ENCODE peak calls at places on chromosomes 4 and X, in seven cellular contexts. Y is nephron progenitor cell; J is CD8-positive, alpha-beta T cell; V is K562; E is RWPE2; N is HCT116; I is heart left ventricle. C is an unnamed sample.

GRCh38 chrX:39214380-39215126 is 413.3 kb downstream of the MID1IP1 start:
- DNase-seq in Y (no peak), J (no peak), V (no peak), E (no peak), N (no peak), I (peak), C (no peak)

GRCh38 chr4:26344901-26345300 is 24.1 kb downstream of the RBPJ start:
- DNase-seq in Y (no peak), J (no peak), V (no peak), E (no peak), N (no peak), I (no peak), C (no peak)

GRCh38 chrX:130347336-130347735 is 7.6 kb downstream of the SLC25A14 start:
- DNase-seq in Y (no peak), J (no peak), V (no peak), E (no peak), N (no peak), I (no peak), C (no peak)

GRCh38 chr4:141140271-141141205 is 7.3 kb upstream of the RNF150 start:
- DNase-seq in Y (no peak), J (no peak), V (no peak), E (no peak), N (no peak), I (no peak), C (no peak)

GRCh38 chr4:108135549-108136209 is 33.1 kb downstream of the LEF1 start:
- DNase-seq in Y (peak), J (no peak), V (peak), E (no peak), N (no peak), I (no peak), C (no peak)

GRCh38 chr4:101347557-101348366 is 436 bp upstream of the PPP3CA start:
- DNase-seq in Y (peak), J (peak), V (peak), E (peak), N (peak), I (peak), C (peak)

GRCh38 chr4:122480023-122480422 is 23.5 kb upstream of the IL2 start:
- DNase-seq in Y (no peak), J (no peak), V (no peak), E (no peak), N (no peak), I (no peak), C (no peak)

GRCh38 chr4:158823461-158823873 is 54.6 kb downstream of the FNIP2 start:
- DNase-seq in Y (no peak), J (no peak), V (no peak), E (no peak), N (no peak), I (no peak), C (no peak)

GRCh38 chr4:8044699-8045098 is 105.0 kb upstream of the AFAP1 start:
- DNase-seq in Y (peak), J (no peak), V (no peak), E (no peak), N (no peak), I (no peak), C (no peak)

GRCh38 chr4:21709761-21710160 is 238.8 kb downstream of the KCNIP4 start:
- DNase-seq in Y (no peak), J (no peak), V (no peak), E (no peak), N (no peak), I (no peak), C (no peak)

GRCh38 chr4:86961605-86962295 is 26.9 kb downstream of the AFF1 start:
- DNase-seq in Y (peak), J (no peak), V (peak), E (no peak), N (no peak), I (no peak), C (no peak)

GRCh38 chr4:101346562-101347266 is 612 bp downstream of the PPP3CA start:
- DNase-seq in Y (peak), J (no peak), V (peak), E (peak), N (no peak), I (peak), C (no peak)

GRCh38 chrX:4550018-4550417 is 836.6 kb upstream of the PRKX start:
- DNase-seq in Y (no peak), J (no peak), V (no peak), E (no peak), N (no peak), I (no peak), C (no peak)

GRCh38 chrX:2224597-2225235 is 276.1 kb downstream of the DHRSX start:
- DNase-seq in Y (no peak), J (no peak), V (no peak), E (no peak), N (no peak), I (no peak), C (no peak)

GRCh38 chrX:32514986-32515385 is 696.4 kb downstream of the DMD start:
- DNase-seq in Y (no peak), J (no peak), V (no peak), E (no peak), N (no peak), I (no peak), C (no peak)

GRCh38 chr4:150854600-150854999 is 160.5 kb downstream of the LRBA start:
- DNase-seq in Y (no peak), J (no peak), V (no peak), E (no peak), N (no peak), I (no peak), C (no peak)

GRCh38 chr4:89275587-89275986 is 32.0 kb downstream of the GPRIN3 start:
- DNase-seq in Y (no peak), J (no peak), V (no peak), E (no peak), N (no peak), I (no peak), C (no peak)

GRCh38 chrX:149903889-149904748 is 23.1 kb downstream of the MAGEA8 start:
- DNase-seq in Y (no peak), J (no peak), V (peak), E (no peak), N (no peak), I (no peak), C (no peak)

GRCh38 chr4:168880087-168880675 is 129.9 kb downstream of the CBR4 start:
- DNase-seq in Y (no peak), J (no peak), V (no peak), E (no peak), N (no peak), I (no peak), C (no peak)

GRCh38 chr4:10879411-10880110 is 195.0 kb upstream of the CLNK start:
- DNase-seq in Y (no peak), J (no peak), V (no peak), E (no peak), N (no peak), I (no peak), C (no peak)

GRCh38 chrX:48835524-48836329 is at the start of gene PCSK1N:
- DNase-seq in Y (peak), J (peak), V (no peak), E (no peak), N (no peak), I (no peak), C (no peak)

GRCh38 chr4:26636458-26636857 is 52.6 kb downstream of the TBC1D19 start:
- DNase-seq in Y (no peak), J (no peak), V (no peak), E (no peak), N (no peak), I (no peak), C (no peak)

GRCh38 chr4:47451657-47452056 is 11.8 kb downstream of the COMMD8 start:
- DNase-seq in Y (no peak), J (no peak), V (no peak), E (no peak), N (no peak), I (peak), C (no peak)

GRCh38 chr4:76729991-76730390 is 168.0 kb downstream of the SOWAHB start:
- DNase-seq in Y (no peak), J (no peak), V (no peak), E (no peak), N (no peak), I (no peak), C (no peak)
- TF ChIP-seq CTCF in Y (no peak), J (no peak), V (no peak), E (no peak), N (no peak), I (no peak), C (no peak)

GRCh38 chrX:153481043-153481442 is 10.7 kb upstream of the HAUS7 start:
- DNase-seq in Y (no peak), J (no peak), V (no peak), E (no peak), N (no peak), I (no peak), C (no peak)
- TF ChIP-seq CTCF in Y (no peak), J (no peak), V (no peak), E (no peak), N (no peak), I (no peak), C (no peak)

GRCh38 chrX:46575586-46575985 is 2.0 kb downstream of the CHST7 start:
- DNase-seq in Y (no peak), J (no peak), V (no peak), E (no peak), N (no peak), I (no peak), C (no peak)

GRCh38 chrX:46573896-46574336 is 351 bp downstream of the CHST7 start:
- DNase-seq in Y (peak), J (peak), V (no peak), E (peak), N (no peak), I (peak), C (peak)

GRCh38 chrX:46574941-46575381 is 1.4 kb downstream of the CHST7 start:
- DNase-seq in Y (peak), J (peak), V (no peak), E (no peak), N (no peak), I (peak), C (peak)

GRCh38 chrX:46573331-46573895 is at the start of gene CHST7:
- DNase-seq in Y (peak), J (peak), V (no peak), E (peak), N (peak), I (peak), C (peak)

DNA sequence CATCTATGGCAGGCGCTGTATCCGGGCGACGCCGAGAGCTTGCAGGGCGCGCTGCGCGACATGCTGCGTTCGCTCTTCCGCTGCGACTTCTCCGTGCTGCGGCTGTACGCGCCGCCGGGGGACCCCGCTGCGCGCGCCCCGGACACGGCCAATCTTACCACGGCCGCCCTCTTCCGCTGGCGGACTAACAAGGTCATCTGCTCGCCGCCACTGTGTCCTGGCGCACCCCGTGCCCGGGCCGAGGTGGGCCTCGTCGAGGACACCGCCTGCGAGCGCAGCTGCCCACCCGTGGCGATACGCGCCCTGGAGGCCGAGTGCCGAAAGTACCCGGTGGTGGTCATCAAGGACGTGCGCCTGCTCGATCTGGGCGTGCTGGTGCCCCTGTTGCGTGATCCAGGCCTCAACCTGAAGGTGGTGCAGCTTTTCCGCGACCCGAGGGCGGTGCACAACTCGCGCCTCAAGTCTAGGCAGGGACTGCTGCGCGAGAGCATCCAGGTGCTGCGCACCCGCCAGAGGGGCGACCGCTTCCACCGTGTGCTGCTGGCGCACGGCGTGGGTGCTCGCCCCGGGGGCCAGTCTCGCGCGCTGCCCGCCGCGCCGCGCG is 874 bp downstream of the CHST7 start:
- DNase-seq in Y (peak), J (no peak), V (no peak), E (peak), N (no peak), I (peak), C (no peak)
- TF ChIP-seq CTCF in Y (no peak), J (no peak), V (no peak), E (no peak), N (no peak), I (no peak), C (no peak)

DNA sequence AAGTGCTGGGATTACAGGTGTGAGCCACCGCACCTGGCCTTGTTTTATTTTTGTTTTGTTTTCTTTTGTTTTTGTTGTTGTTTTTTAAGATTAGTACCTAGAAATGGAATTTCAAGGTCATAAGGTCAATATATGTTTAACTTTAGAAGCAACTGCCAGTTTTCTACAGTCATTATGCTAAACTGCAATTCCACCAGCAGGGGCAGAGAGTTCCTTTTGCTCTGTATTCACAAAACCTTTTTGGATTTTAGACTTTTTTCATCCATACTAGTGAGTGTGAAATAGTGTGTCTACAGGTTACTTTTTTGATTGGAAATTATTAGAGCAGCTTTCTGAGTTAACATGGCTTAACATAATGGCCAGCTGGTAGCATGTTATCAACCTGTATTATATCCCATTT is 580.6 kb downstream of the TRIML1 start:
- DNase-seq in Y (no peak), J (no peak), V (no peak), E (no peak), N (peak), I (no peak), C (no peak)
- TF ChIP-seq CTCF in Y (no peak), J (no peak), V (no peak), E (no peak), N (peak), I (no peak), C (no peak)

DNA sequence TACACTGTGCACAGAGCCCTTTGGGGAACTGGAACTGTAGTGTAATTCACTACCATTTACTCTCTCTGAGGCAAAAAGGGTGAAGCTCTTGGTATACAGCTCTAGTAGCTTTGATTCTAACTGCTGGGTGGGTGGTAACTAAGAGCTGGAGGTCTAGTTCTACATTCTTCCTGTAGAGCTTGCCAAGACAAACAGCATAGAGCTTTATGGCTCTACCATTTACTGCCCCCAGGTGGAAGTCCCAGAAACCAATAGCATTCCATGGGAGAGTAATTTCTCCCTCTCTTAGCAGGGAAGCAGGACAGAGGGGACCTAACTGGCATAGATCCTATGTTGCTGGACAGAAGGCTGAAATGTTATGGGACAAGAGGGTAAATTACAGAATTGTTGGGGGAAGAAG is 26.7 kb downstream of the HDAC8 start:
- DNase-seq in Y (no peak), J (no peak), V (no peak), E (no peak), N (no peak), I (no peak), C (no peak)
- TF ChIP-seq CTCF in Y (no peak), J (no peak), V (peak), E (no peak), N (no peak), I (no peak), C (no peak)

GRCh38 chr4:165385124-165385523 is 6.3 kb downstream of the CPE start:
- DNase-seq in Y (no peak), J (no peak), V (no peak), E (no peak), N (no peak), I (no peak), C (no peak)

GRCh38 chr4:165384186-165384585 is 5.4 kb downstream of the CPE start:
- DNase-seq in Y (no peak), J (no peak), V (no peak), E (no peak), N (no peak), I (no peak), C (no peak)

GRCh38 chr4:165383757-165384156 is 4.9 kb downstream of the CPE start:
- DNase-seq in Y (no peak), J (no peak), V (no peak), E (no peak), N (no peak), I (no peak), C (no peak)

GRCh38 chr4:165382640-165383039 is 3.8 kb downstream of the CPE start:
- DNase-seq in Y (no peak), J (no peak), V (no peak), E (no peak), N (no peak), I (no peak), C (no peak)

DNA sequence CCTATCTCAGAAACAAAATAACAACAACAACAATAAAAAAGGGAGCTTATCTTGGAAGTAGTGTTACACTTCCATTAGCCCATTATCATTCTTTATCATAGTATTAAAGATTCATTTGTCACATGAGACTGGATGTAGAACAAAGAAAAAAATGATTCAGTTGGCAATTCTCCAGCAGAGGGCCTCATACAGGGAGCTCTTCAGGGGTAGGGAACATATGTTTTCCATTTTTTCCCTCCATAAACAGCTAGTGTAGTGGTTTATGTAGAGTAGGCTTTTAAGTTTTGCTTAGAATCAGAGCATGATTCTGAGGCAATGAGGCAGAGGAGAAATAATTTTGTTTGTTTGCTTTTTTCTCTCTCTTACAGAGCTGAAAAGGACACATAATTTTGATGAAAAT is 5.8 kb downstream of the CPE start:
- DNase-seq in Y (no peak), J (no peak), V (no peak), E (no peak), N (no peak), I (no peak), C (no peak)
- TF ChIP-seq CTCF in Y (no peak), J (no peak), V (no peak), E (no peak), N (no peak), I (no peak), C (no peak)

GRCh38 chr4:93152461-93152860 is 676.1 kb upstream of the ATOH1 start:
- DNase-seq in Y (no peak), J (no peak), V (no peak), E (no peak), N (no peak), I (no peak), C (no peak)

DNA sequence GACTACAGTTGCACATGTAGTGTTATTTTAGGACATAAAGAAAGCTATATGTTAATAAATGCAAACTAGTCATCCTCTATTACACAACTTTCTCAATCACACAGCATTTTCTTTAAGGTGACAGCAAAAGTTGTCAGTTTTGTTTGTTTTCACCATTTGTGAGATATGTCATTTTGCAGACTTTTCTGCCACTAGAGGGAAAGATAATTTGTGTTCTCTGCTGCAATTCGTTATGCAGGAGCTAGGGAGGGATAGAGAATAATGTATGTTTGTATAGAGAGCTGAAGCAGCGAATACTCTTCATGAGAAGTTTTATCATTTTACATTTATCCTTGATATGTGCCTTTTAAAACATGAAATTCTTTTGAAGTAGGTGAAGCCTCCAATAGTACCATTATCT is 670.6 kb upstream of the ATOH1 start:
- DNase-seq in Y (no peak), J (no peak), V (no peak), E (no peak), N (no peak), I (no peak), C (no peak)
- TF ChIP-seq CTCF in Y (no peak), J (no peak), V (no peak), E (peak), N (peak), I (no peak), C (no peak)

DNA sequence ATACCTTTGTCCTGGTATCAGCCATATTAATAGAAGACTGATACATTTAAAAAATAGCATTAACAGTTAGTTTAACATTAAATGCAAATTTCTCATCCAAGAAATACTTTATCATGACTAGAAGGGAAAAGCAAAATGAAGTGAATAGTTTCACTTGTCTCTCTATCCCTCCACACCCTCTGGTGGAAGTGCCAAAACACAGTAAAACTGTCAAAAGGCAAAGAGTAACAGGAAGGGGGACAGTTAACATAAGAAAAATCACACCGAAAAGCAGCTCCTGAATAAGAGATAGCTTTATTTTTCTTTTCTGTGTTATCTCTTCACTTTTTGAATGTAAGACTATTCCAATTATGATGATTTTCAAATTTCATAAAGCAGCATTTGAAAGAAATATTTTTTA is 187.2 kb downstream of the FBXW7 start:
- DNase-seq in Y (no peak), J (no peak), V (no peak), E (no peak), N (no peak), I (no peak), C (no peak)
- TF ChIP-seq CTCF in Y (peak), J (peak), V (no peak), E (peak), N (no peak), I (no peak), C (no peak)

GRCh38 chr4:44425614-44426208 is 22.9 kb downstream of the KCTD8 start:
- DNase-seq in Y (peak), J (no peak), V (no peak), E (no peak), N (no peak), I (no peak), C (no peak)
- TF ChIP-seq CTCF in Y (peak), J (no peak), V (peak), E (peak), N (no peak), I (peak), C (no peak)